ENCODE peak calls at places on chromosomes 7 and 10, in five cellular contexts. D, F, O, L and Z are unnamed samples.

GRCh38 chr10:129891806-129892205 is 72.3 kb downstream of the EBF3 start:
- DNase-seq in F (no peak), D (no peak), O (no peak), L (no peak), Z (no peak)

GRCh38 chr7:101733713-101734475 is 83.5 kb upstream of the CUX1 start:
- DNase-seq in L (peak; percentile 68), O (peak; percentile 25), F (no peak), D (no peak), Z (peak; percentile 67)

GRCh38 chr10:88848499-88848898 is 3.1 kb downstream of the ANKRD22 start:
- DNase-seq in O (no peak), D (no peak), L (no peak), F (no peak), Z (no peak)

GRCh38 chr7:96675548-96675947 is 34.1 kb downstream of the SEM1 start:
- DNase-seq in L (no peak), O (peak; percentile 86), F (peak; percentile 51), D (peak; percentile 54), Z (peak; percentile 38)

GRCh38 chr7:122485841-122486240 is 181.3 kb upstream of the FEZF1 start:
- DNase-seq in D (no peak), F (no peak), L (no peak), O (no peak), Z (no peak)

GRCh38 chr10:86480571-86480970 is 41.0 kb downstream of the WAPL start:
- DNase-seq in F (no peak), L (no peak), O (no peak), D (no peak), Z (no peak)

GRCh38 chr7:134936893-134937520 is 49.3 kb upstream of the AGBL3 start:
- DNase-seq in F (no peak), L (no peak), D (no peak), O (no peak), Z (no peak)

GRCh38 chr10:24820616-24821015 is 96.9 kb upstream of the ARHGAP21 start:
- DNase-seq in D (no peak), O (no peak), F (no peak), L (no peak), Z (no peak)

GRCh38 chr7:100803398-100804161 is 23.7 kb downstream of the EPHB4 start:
- DNase-seq in F (peak; percentile 78), O (peak; percentile 64), L (peak; percentile 94), D (peak; percentile 79), Z (peak; percentile 93)

GRCh38 chr10:120735773-120736371 is 115.3 kb upstream of the WDR11 start:
- DNase-seq in F (no peak), D (no peak), O (no peak), L (peak; percentile 34), Z (peak; percentile 3)

GRCh38 chr10:127563718-127564553 is 14.8 kb downstream of the NPS start:
- DNase-seq in F (no peak), D (no peak), L (peak; percentile 27), O (no peak), Z (no peak)

GRCh38 chr7:156194813-156195212 is 382.6 kb upstream of the SHH start:
- DNase-seq in L (no peak), O (no peak), D (no peak), F (peak; percentile 48), Z (no peak)

GRCh38 chr7:92767427-92767826 is 68.9 kb downstream of the CDK6 start:
- DNase-seq in F (no peak), O (no peak), L (no peak), D (no peak), Z (no peak)

GRCh38 chr10:70283445-70284399 is at the start of gene NPFFR1:
- DNase-seq in F (peak; percentile 21), L (no peak), O (no peak), D (no peak), Z (no peak)